ENCODE peak calls at places on chromosomes 11 and 22, in four cellular contexts. T is sigmoid colon, G is HCT116, Q is transverse colon. L is an unnamed sample.

GRCh38 chr22:49487950-49488349 is 339.7 kb downstream of the BRD1 start:
- DNase-seq in T (no peak), Q (no peak), G (peak), L (no peak)

GRCh38 chr11:128876133-128876650 is 9.1 kb upstream of the KCNJ1 start:
- DNase-seq in G (no peak), T (no peak), Q (no peak), L (no peak)

GRCh38 chr11:3796346-3796745 is 1.0 kb downstream of the NUP98 start:
- DNase-seq in T (no peak), G (no peak), Q (no peak), L (no peak)

GRCh38 chr11:64661146-64661545 is 61.9 kb downstream of the NRXN2 start:
- DNase-seq in Q (no peak), G (no peak), T (no peak), L (no peak)

GRCh38 chr11:131823772-131824171 is 453.4 kb downstream of the NTM start:
- DNase-seq in Q (no peak), T (no peak), G (no peak), L (no peak)

GRCh38 chr11:31772412-31772811 is 38.7 kb downstream of the PAX6 start:
- DNase-seq in G (no peak), T (no peak), Q (no peak), L (no peak)

GRCh38 chr11:118924591-118925585 is 838 bp downstream of the BCL9L start:
- DNase-seq in G (no peak), Q (peak), T (peak), L (no peak)

GRCh38 chr11:66708701-66709100 is 20.3 kb downstream of the SPTBN2 start:
- DNase-seq in T (no peak), Q (no peak), G (no peak), L (no peak)

GRCh38 chr22:46147471-46148267 is 2.7 kb upstream of the PPARA start:
- DNase-seq in Q (no peak), T (peak), G (no peak), L (no peak)

GRCh38 chr11:12683857-12684256 is 9.6 kb downstream of the TEAD1 start:
- DNase-seq in Q (no peak), G (no peak), T (no peak), L (no peak)

GRCh38 chr22:45224988-45225731 is 15.5 kb downstream of the KIAA0930 start:
- DNase-seq in Q (no peak), T (no peak), G (no peak), L (no peak)

GRCh38 chr11:70695086-70695960 is 297.0 kb downstream of the CTTN start:
- DNase-seq in G (no peak), T (no peak), Q (no peak), L (no peak)

GRCh38 chr11:38667359-38667758 is 2069.3 kb upstream of the RAG2 start:
- DNase-seq in G (no peak), Q (no peak), T (no peak), L (no peak)

GRCh38 chr22:21807545-21807944 is 59.9 kb downstream of the MAPK1 start:
- DNase-seq in Q (no peak), G (no peak), T (no peak), L (no peak)

GRCh38 chr11:67644042-67644441 is 4.5 kb upstream of the TBX10 start:
- DNase-seq in G (peak), Q (no peak), T (no peak), L (no peak)

GRCh38 chr11:121802542-121802941 is 313.5 kb downstream of the BLID start:
- DNase-seq in Q (peak), T (peak), G (no peak), L (no peak)

GRCh38 chr11:26344647-26345046 is 12.7 kb downstream of the ANO3 start:
- DNase-seq in G (no peak), T (no peak), Q (no peak), L (no peak)

GRCh38 chr11:100459791-100460190 is 227.3 kb upstream of the ARHGAP42 start:
- DNase-seq in T (no peak), Q (no peak), G (no peak), L (no peak)

GRCh38 chr11:118679483-118679882 is at the start of gene TREH:
- DNase-seq in G (no peak), T (no peak), Q (peak), L (no peak)

GRCh38 chr11:76927160-76927559 is 66.4 kb downstream of the ACER3 start:
- DNase-seq in G (no peak), T (no peak), Q (no peak), L (no peak)

GRCh38 chr11:47571895-47572294 is 6.5 kb downstream of the PTPMT1 start:
- DNase-seq in Q (no peak), T (no peak), G (no peak), L (no peak)

GRCh38 chr11:35304393-35304790 is 115.0 kb downstream of the SLC1A2 start:
- DNase-seq in Q (no peak), T (no peak), G (no peak), L (peak)

GRCh38 chr22:27139935-27140493 is 482.6 kb downstream of the MIAT start:
- DNase-seq in T (peak), Q (no peak), G (no peak), L (no peak)

GRCh38 chr11:10646005-10646404 is 47.5 kb downstream of the IRAG1 start:
- DNase-seq in Q (no peak), T (no peak), G (no peak), L (no peak)

GRCh38 chr11:83709434-83709833 is 423.3 kb upstream of the CCDC90B start:
- DNase-seq in G (no peak), Q (no peak), T (no peak), L (no peak)

GRCh38 chr22:30681840-30682239 is 12.8 kb upstream of the OSBP2 start:
- DNase-seq in G (no peak), Q (no peak), T (no peak), L (no peak)

GRCh38 chr11:73320786-73321325 is 12.8 kb downstream of the ARHGEF17 start:
- DNase-seq in T (peak), Q (no peak), G (no peak), L (no peak)

GRCh38 chr11:65351511-65351910 is 3.0 kb upstream of the TIGD3 start:
- DNase-seq in Q (no peak), T (no peak), G (no peak), L (no peak)

GRCh38 chr22:28674121-28674563 is 5.5 kb downstream of the TTC28 start:
- DNase-seq in T (no peak), Q (no peak), G (no peak), L (peak)

GRCh38 chr11:2703487-2704141 is 3.8 kb upstream of the KCNQ1OT1 start:
- DNase-seq in T (peak), Q (no peak), G (no peak), L (peak)

DNA sequence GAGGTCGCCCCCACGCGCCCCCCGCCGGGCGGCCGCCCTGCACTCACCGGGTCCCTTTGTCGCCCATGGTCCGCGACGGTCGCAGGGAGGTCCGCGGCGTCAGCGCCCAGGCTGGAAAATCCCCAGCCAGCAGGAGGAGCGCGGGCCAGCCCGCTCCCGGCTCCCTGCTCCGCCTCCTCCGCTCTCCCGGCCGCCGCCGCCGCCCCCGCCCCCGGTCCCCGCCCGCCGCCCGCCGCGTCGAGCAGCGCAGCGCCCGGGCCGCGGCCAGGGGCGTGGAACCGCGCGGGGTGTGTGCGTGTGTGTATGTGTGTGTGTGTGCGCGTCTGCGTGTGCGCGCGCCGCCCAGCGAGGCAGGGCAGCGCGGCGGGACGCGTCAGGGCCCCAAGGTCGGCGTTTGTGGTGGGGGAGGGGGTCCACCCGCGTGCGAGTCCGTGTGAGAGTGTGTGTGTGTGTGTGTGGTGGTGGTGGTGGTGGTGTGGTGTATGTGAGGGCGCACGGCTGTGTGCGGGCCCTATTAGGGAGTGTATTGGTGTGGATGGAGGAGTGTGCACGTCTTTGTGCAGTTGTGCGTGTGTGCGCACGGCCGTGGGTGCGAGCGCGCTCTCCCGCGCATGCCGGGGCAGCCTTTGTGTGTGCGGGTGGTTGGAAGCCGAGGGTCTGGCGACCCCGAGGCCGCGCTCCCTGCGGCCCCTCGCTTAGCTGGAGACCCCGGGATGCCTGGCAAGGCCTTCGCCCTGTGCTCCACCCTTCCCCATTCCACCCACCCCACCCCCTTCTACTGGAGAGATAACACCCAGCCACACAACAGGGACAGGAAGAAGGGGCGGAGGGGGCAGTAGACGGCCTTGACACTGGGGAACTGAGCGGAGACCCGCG is at the start of gene ARRB1:
- DNase-seq in G (no peak), Q (peak), T (peak), L (peak)
- H3K4me3 ChIP-seq in G (peak), Q (peak), T (peak), L (peak)

GRCh38 chr11:75142714-75143419 is 8.0 kb upstream of the SLCO2B1 start:
- DNase-seq in G (peak), Q (peak), T (peak), L (peak)
- TF ChIP-seq POLR2AphosphoS5 in G (peak), Q (no peak), T (no peak), L (peak)

GRCh38 chr22:40531951-40532900 is 104.3 kb downstream of the MRTFA start:
- DNase-seq in T (no peak), G (no peak), Q (no peak), L (no peak)

GRCh38 chr22:40534379-40535188 is 101.9 kb downstream of the MRTFA start:
- DNase-seq in Q (no peak), T (no peak), G (no peak), L (no peak)

GRCh38 chr22:40535189-40535512 is 101.4 kb downstream of the MRTFA start:
- DNase-seq in Q (no peak), T (no peak), G (no peak), L (no peak)

GRCh38 chr22:40535642-40536041 is 100.9 kb downstream of the MRTFA start:
- DNase-seq in T (no peak), Q (no peak), G (no peak), L (no peak)

GRCh38 chr22:40533712-40534378 is 102.7 kb downstream of the MRTFA start:
- DNase-seq in G (no peak), Q (peak), T (no peak), L (peak)
- H3K4me3 ChIP-seq in G (no peak), Q (peak), T (no peak), L (no peak)

GRCh38 chr22:50672041-50672440 is 582 bp upstream of the SHANK3 start:
- DNase-seq in T (no peak), G (no peak), Q (no peak), L (no peak)

GRCh38 chr22:50674127-50674493 is 1.5 kb downstream of the SHANK3 start:
- DNase-seq in G (no peak), T (no peak), Q (no peak), L (no peak)

GRCh38 chr22:50671641-50672040 is 982 bp upstream of the SHANK3 start:
- DNase-seq in T (no peak), Q (no peak), G (no peak), L (no peak)

GRCh38 chr22:50673231-50674126 is 856 bp downstream of the SHANK3 start:
- DNase-seq in Q (no peak), T (no peak), G (no peak), L (no peak)

GRCh38 chr22:50672471-50673230 is at the start of gene SHANK3:
- DNase-seq in T (peak), G (no peak), Q (no peak), L (no peak)
- TF ChIP-seq POLR2AphosphoS5 in T (peak), G (no peak), Q (peak), L (no peak)

GRCh38 chr22:20302438-20303228 is 17.2 kb downstream of the DGCR6L start:
- DNase-seq in T (no peak), Q (no peak), G (no peak), L (no peak)

GRCh38 chr22:20298803-20299735 is 20.8 kb downstream of the DGCR6L start:
- DNase-seq in G (peak), T (peak), Q (peak), L (peak)

GRCh38 chr22:20298110-20298802 is 21.6 kb downstream of the DGCR6L start:
- DNase-seq in G (no peak), T (no peak), Q (no peak), L (no peak)

GRCh38 chr22:20297414-20298109 is 22.3 kb downstream of the DGCR6L start:
- DNase-seq in G (no peak), T (no peak), Q (no peak), L (no peak)

GRCh38 chr22:20299736-20300136 is 20.1 kb downstream of the DGCR6L start:
- DNase-seq in G (no peak), Q (peak), T (no peak), L (peak)
- H3K4me3 ChIP-seq in G (peak), Q (peak), T (peak), L (peak)

DNA sequence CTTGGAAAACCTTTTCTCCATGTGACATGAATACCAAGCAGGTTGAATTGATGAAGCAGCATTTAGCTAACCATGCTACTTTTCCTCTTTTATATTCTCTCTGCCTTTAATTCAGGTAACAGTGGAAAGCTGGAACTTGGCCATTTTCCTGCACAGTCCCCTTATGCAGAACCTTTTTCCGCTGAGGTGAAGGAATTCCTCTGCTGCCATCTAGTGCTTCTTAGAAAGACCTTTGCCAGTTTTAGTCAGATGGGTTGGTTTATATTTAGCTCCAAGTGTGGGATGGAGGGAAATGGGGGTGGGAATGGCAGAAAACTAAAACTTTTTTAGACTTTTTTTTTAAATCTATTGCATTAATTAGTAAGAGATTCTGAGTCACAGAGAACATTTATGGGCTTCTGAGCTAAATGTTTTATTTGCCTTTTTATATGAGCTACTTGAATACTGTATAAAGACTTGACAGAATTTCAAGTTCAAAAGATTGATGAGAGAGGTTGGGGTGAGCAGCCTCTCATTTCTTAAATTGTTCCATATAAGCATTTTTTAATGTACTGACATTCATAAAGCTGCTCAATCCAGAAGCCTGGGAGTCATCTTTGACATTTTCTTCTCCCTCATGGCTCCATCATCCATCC is 153.9 kb upstream of the ZC3H12C start:
- DNase-seq in G (peak), Q (peak), T (no peak), L (peak)
- TF ChIP-seq POLR2AphosphoS5 in G (no peak), Q (no peak), T (no peak), L (no peak)

L was measured in HL-60.